ENCODE peak calls at places on chromosome 18, in nine cellular contexts. Y is esophagus squamous epithelium, D is sigmoid colon, N is cardiac muscle cell, F is NT2/D1, J is breast epithelium, B is adipocyte, K is transverse colon, C is HCT116. Z is an unnamed sample.
A peak's percentile ranks its signal among the peaks of the same experiment; 100 is the strongest.

GRCh38 chr18:23270999-23271680 is 135.9 kb downstream of the CABLES1 start:
- DNase-seq in D (no peak), N (no peak), B (peak; percentile 16), Y (no peak), K (no peak), C (no peak), F (no peak), J (no peak), Z (peak; percentile 41)

GRCh38 chr18:13660510-13660909 is 65.8 kb downstream of the FAM210A start:
- DNase-seq in F (no peak), J (no peak), B (peak; percentile 39), C (no peak), D (no peak), Y (no peak), K (no peak), N (peak; percentile 75), Z (no peak)

GRCh38 chr18:48949051-48949605 is 1.6 kb downstream of the SMAD7 start:
- DNase-seq in F (no peak), J (no peak), K (peak; percentile 82), C (no peak), Y (no peak), N (no peak), D (peak; percentile 73), B (peak; percentile 52), Z (peak; percentile 57)

GRCh38 chr18:13216732-13217465 is 1.7 kb upstream of the LDLRAD4 start:
- DNase-seq in J (no peak), F (no peak), D (peak; percentile 75), Y (no peak), K (peak; percentile 53), C (no peak), N (no peak), B (peak; percentile 46), Z (peak; percentile 48)

GRCh38 chr18:13823707-13824395 is at the start of gene MC5R:
- DNase-seq in K (peak; percentile 61), B (peak; percentile 73), J (peak; percentile 22), D (no peak), C (no peak), F (no peak), Y (no peak), N (peak; percentile 56), Z (peak; percentile 74)

GRCh38 chr18:55559735-55560134 is 28.3 kb downstream of the TCF4 start:
- DNase-seq in Y (no peak), J (no peak), C (no peak), K (no peak), B (no peak), F (no peak), D (no peak), N (no peak), Z (no peak)

GRCh38 chr18:69484699-69485396 is 84.2 kb downstream of the DOK6 start:
- DNase-seq in K (no peak), B (peak; percentile 10), F (peak; percentile 2), N (peak; percentile 49), C (no peak), Y (no peak), J (no peak), D (no peak), Z (peak; percentile 79)

GRCh38 chr18:35618703-35619102 is 37.2 kb downstream of the GALNT1 start:
- DNase-seq in N (no peak), F (no peak), K (no peak), Y (no peak), C (no peak), B (peak; percentile 5), J (no peak), D (no peak), Z (no peak)

GRCh38 chr18:11947214-11948119 is 33.8 kb upstream of the IMPA2 start:
- DNase-seq in F (peak; percentile 55), C (peak; percentile 90), Y (peak; percentile 24), K (peak; percentile 94), J (peak; percentile 86), D (peak; percentile 98), B (peak; percentile 93), N (peak; percentile 99), Z (no peak)

GRCh38 chr18:77081387-77081773 is 51.2 kb downstream of the MBP start:
- DNase-seq in C (no peak), D (no peak), Y (no peak), J (no peak), B (peak; percentile 61), F (no peak), K (no peak), N (peak; percentile 90), Z (no peak)

GRCh38 chr18:77079088-77079487 is 53.5 kb downstream of the MBP start:
- DNase-seq in J (no peak), B (no peak), C (no peak), D (no peak), K (no peak), N (no peak), Y (no peak), F (no peak), Z (no peak)

GRCh38 chr18:77080283-77080682 is 52.3 kb downstream of the MBP start:
- DNase-seq in N (no peak), D (no peak), Y (peak; percentile 17), C (no peak), K (peak; percentile 40), B (no peak), F (no peak), J (no peak), Z (no peak)

GRCh38 chr18:77084757-77085035 is 47.9 kb downstream of the MBP start:
- DNase-seq in F (no peak), J (no peak), D (no peak), K (no peak), C (no peak), B (no peak), N (no peak), Y (no peak), Z (no peak)

DNA sequence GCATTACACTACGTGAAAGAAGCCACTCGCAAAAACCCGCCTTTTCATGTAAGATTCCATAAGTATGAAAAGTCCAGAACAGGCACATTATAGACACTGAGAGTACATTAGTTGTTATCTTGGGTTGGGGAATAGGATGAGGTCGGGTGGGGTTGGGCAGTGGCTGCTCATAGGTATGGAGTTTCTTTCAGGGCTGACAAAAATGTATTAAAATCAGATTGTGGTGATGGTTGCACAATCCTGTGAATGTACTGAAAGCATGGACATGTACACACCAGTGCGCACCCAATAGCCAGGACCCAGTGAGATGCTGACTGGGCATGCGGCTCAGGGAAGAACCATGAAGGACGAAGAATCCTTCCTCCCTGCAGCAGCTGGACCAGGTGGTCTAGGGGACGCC is 50.3 kb downstream of the MBP start:
- DNase-seq in C (no peak), N (no peak), F (no peak), D (no peak), J (no peak), K (no peak), B (no peak), Y (no peak), Z (no peak)
- H3K4me1 ChIP-seq in C (peaks cover 49% of the 10 kb centered on the region), N (no peaks in the 10 kb centered on the region), F (peaks cover 6% of the 10 kb centered on the region), D (peaks cover 38% of the 10 kb centered on the region), J (peaks cover 4% of the 10 kb centered on the region), K (peaks cover 37% of the 10 kb centered on the region), B (peaks cover 47% of the 10 kb centered on the region), Y (peaks cover 39% of the 10 kb centered on the region), Z (no peaks in the 10 kb centered on the region)

GRCh38 chr18:58285731-58286130 is 241.7 kb downstream of the NEDD4L start:
- DNase-seq in D (no peak), Y (no peak), J (no peak), K (no peak), N (no peak), F (no peak), C (no peak), B (no peak), Z (no peak)

GRCh38 chr18:58287626-58288289 is 243.7 kb downstream of the NEDD4L start:
- DNase-seq in J (no peak), N (no peak), B (no peak), D (no peak), F (no peak), C (no peak), K (peak; percentile 71), Y (no peak), Z (no peak)

GRCh38 chr18:58288922-58289797 is 245.1 kb downstream of the NEDD4L start:
- DNase-seq in Y (no peak), D (no peak), K (no peak), N (no peak), B (peak; percentile 28), J (no peak), F (no peak), C (no peak), Z (peak; percentile 17)

GRCh38 chr18:58286793-58287625 is 243.0 kb downstream of the NEDD4L start:
- DNase-seq in F (no peak), J (no peak), K (no peak), B (no peak), C (no peak), D (no peak), Y (no peak), N (no peak), Z (no peak)

DNA sequence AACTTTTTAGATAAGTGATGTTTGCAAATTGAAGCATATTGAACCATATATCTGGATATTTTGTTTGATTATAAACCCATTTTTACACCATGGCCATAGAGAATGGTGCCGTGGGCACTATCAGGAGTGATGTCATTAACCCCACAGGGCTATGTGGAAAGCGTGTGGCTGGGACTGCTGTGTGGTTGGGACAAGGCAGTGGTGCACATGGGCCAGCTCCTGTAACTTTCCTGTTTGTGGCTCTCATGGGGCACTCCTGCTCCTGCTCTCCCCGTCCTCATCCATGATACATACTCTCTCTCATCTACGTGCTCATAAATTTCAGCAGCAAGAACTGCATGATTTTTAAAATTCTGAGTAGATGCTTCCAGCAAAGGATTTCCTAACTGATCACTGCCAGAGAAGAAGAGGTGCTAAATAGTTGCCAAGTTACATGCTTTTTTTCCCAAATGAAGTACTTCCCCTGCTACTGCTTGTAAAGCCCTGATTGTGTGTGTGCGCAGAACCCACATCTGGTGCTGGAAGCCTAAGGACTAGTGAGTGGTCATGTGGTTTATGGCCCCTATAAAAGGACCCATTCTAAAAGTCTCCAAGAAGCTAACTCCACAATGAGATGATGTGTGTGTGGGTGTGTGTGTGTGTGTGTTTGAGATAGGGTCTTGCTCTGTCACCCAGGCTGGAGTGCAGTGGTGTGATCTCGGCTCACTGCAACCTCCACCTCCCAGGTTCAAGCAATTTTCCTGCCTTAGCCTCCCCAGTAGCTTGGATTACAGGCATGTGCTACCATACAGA is 240.9 kb downstream of the NEDD4L start:
- DNase-seq in D (no peak), C (no peak), K (no peak), N (no peak), J (no peak), Y (no peak), B (no peak), F (no peak), Z (no peak)
- H3K4me1 ChIP-seq in D (peaks cover 58% of the 10 kb centered on the region), C (peaks cover 22% of the 10 kb centered on the region), K (peaks cover 34% of the 10 kb centered on the region), N (peaks cover 7% of the 10 kb centered on the region), J (no peaks in the 10 kb centered on the region), Y (no peaks in the 10 kb centered on the region), B (peaks cover 23% of the 10 kb centered on the region), F (no peaks in the 10 kb centered on the region), Z (peaks cover 17% of the 10 kb centered on the region)

DNA sequence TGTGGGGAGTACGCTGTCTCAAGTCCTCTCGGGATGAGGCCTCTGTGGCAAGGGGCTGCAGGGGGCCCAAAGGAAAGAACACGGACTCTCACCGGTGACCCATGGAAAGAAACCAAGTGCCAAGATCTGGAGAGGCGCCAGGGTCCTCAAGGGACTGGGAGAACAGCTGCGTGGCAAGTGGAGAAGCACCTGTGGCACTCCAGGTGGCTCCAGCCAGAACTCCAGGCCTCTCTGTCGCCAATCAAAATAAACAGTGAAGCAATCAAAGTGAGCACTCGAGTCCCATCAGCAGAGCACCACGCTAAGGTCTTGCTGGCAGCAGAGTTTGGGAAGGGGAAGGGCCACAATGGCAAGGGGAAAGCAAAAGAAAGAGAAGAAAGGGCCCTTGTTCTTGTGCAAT is 54.7 kb downstream of the BCL2 start:
- DNase-seq in N (no peak), K (no peak), C (no peak), Y (no peak), D (no peak), B (no peak), F (no peak), J (no peak), Z (no peak)
- H3K4me1 ChIP-seq in N (peaks cover 6% of the 10 kb centered on the region), K (peaks cover 26% of the 10 kb centered on the region), C (no peaks in the 10 kb centered on the region), Y (no peaks in the 10 kb centered on the region), D (peaks cover 38% of the 10 kb centered on the region), B (peaks cover 14% of the 10 kb centered on the region), F (no peaks in the 10 kb centered on the region), J (peaks cover 5% of the 10 kb centered on the region), Z (peaks cover under 1% of the 10 kb centered on the region)

GRCh38 chr18:9922592-9923308 is 8.9 kb downstream of the VAPA start:
- DNase-seq in Y (no peak), B (no peak), N (no peak), D (no peak), J (no peak), C (no peak), F (no peak), K (no peak), Z (no peak)
- H3K4me1 ChIP-seq in Y (peaks cover 72% of the 10 kb centered on the region), B (peaks cover 63% of the 10 kb centered on the region), N (peaks cover 35% of the 10 kb centered on the region), D (peaks cover 98% of the 10 kb centered on the region), J (peaks cover 5% of the 10 kb centered on the region), C (peaks cover 28% of the 10 kb centered on the region), F (no peaks in the 10 kb centered on the region), K (peaks cover 66% of the 10 kb centered on the region), Z (peaks cover 73% of the 10 kb centered on the region)